ENCODE peak calls at places on chromosomes 11 and 22, in four cellular contexts. C, R, Q and E are unnamed samples.

GRCh38 chr22:19819911-19820879 is 34.5 kb downstream of the GNB1L start:
- DNase-seq in C (no peak), R (no peak), Q (no peak), E (peak; percentile 5)

GRCh38 chr22:31481129-31481528 is 8.5 kb downstream of the EIF4ENIF1 start:
- DNase-seq in C (no peak), R (no peak), Q (no peak), E (no peak)

GRCh38 chr22:48630444-48630777 is 1197.3 kb downstream of the BRD1 start:
- DNase-seq in C (no peak), R (no peak), Q (no peak), E (no peak)

GRCh38 chr11:65616575-65617001 is 1.0 kb downstream of the PCNX3 start:
- DNase-seq in C (no peak), R (no peak), Q (no peak), E (no peak)

GRCh38 chr11:29962243-29962642 is 54.6 kb downstream of the KCNA4 start:
- DNase-seq in C (no peak), R (peak; percentile 1), Q (no peak), E (no peak)

GRCh38 chr22:49783036-49783746 is 44.5 kb downstream of the BRD1 start:
- DNase-seq in C (no peak), R (no peak), Q (no peak), E (no peak)

GRCh38 chr11:120715239-120715638 is 203.7 kb downstream of the GRIK4 start:
- DNase-seq in C (no peak), R (no peak), Q (no peak), E (no peak)

GRCh38 chr11:29293825-29294224 is 723.0 kb downstream of the KCNA4 start:
- DNase-seq in C (no peak), R (peak; percentile 18), Q (no peak), E (no peak)

GRCh38 chr22:50175921-50176849 is 5.7 kb downstream of the PANX2 start:
- DNase-seq in C (no peak), R (no peak), Q (no peak), E (no peak)

GRCh38 chr22:39254789-39255298 is 10.1 kb upstream of the PDGFB start:
- DNase-seq in C (peak; percentile 81), R (no peak), Q (no peak), E (no peak)

GRCh38 chr22:29855611-29856181 is 17.6 kb upstream of the ASCC2 start:
- DNase-seq in C (peak; percentile 84), R (no peak), Q (no peak), E (peak; percentile 46)

GRCh38 chr11:134975866-134976265 is 563.8 kb upstream of the B3GAT1 start:
- DNase-seq in C (no peak), R (no peak), Q (no peak), E (no peak)

GRCh38 chr22:17281026-17281809 is 62.0 kb upstream of the ADA2 start:
- DNase-seq in C (no peak), R (no peak), Q (no peak), E (no peak)

GRCh38 chr11:22078063-22078462 is 114.8 kb upstream of the ANO5 start:
- DNase-seq in C (no peak), R (no peak), Q (no peak), E (no peak)

GRCh38 chr11:82092904-82093303 is 640.8 kb downstream of the FAM181B start:
- DNase-seq in C (no peak), R (no peak), Q (no peak), E (no peak)

GRCh38 chr11:36308577-36308976 is 12.5 kb downstream of the PRR5L start:
- DNase-seq in C (no peak), R (no peak), Q (no peak), E (peak; percentile 17)

GRCh38 chr11:74288161-74288560 is 23.3 kb downstream of the P4HA3 start:
- DNase-seq in C (peak; percentile 24), R (no peak), Q (no peak), E (no peak)

GRCh38 chr11:77110836-77111235 is 8.2 kb downstream of the OMP start:
- DNase-seq in C (no peak), R (no peak), Q (no peak), E (no peak)

GRCh38 chr11:662689-663274 is 25.7 kb downstream of the DRD4 start:
- DNase-seq in C (peak; percentile 71), R (peak; percentile 48), Q (peak; percentile 70), E (peak; percentile 82)

GRCh38 chr22:44316393-44317162 is 3.8 kb upstream of the SHISAL1 start:
- DNase-seq in C (no peak), R (no peak), Q (no peak), E (no peak)

GRCh38 chr22:43376765-43377485 is 33.8 kb upstream of the SCUBE1 start:
- DNase-seq in C (no peak), R (no peak), Q (no peak), E (no peak)

GRCh38 chr11:65204646-65205601 is 23.2 kb downstream of the CAPN1 start:
- DNase-seq in C (no peak), R (no peak), Q (no peak), E (peak; percentile 50)

DNA sequence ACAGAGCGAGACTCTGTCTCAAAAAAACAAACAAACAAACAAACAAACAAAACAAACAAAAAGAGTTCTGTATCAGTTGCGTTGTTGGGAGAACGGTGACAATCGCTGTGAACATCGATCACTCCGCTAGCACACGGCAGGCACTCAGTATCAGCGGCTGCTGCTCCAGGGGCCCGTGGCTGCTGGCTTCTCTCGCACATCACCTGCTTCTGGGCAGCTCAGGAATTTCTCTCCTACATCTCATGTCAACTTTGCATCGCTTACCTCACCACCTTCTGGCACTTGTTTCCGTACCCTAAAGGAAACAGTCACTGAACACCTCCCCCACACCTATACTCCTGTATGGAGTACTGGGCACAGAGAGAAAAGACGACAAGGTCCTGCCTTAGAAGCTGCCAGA is 70.3 kb upstream of the WNT7B start:
- DNase-seq in C (no peak), R (no peak), Q (no peak), E (peak; percentile 12)
- TF ChIP-seq POLR2A in C (no peak), R (no peak), Q (no peak), E (no peak)

DNA sequence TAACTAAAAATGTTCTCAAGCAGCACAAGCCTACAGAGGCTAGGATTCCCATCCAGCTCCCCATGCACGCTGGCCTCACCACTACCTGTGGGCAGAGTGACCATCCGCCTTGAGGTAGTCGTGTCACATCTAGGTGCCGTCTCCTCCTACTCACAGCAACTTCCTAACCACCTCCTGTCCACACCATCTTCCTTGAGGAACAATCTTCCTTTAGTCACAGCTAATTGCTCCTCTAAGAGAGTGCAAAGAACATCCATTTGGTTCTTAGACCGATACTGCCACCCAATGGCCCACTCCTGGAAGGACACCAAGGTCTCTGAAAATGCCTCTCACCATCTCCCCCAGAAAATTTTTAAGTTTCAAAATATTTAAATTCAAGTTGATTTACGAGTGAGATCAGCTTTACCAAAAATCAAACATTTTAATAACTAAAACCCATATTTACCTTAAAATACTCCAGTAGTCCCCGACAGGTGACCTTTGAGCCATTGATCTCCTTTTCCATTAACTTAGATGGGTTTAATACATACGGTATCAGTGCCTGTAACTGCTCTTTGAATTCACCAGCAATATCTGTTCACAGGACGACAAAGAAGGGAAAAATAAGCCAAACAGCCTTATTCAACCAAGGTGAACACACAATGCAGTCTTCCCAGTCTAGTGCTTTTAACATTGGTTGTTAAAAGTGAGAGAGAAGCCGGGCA is 21.7 kb upstream of the PLAAT3 start:
- DNase-seq in C (peak; percentile 57), R (peak; percentile 28), Q (peak; percentile 69), E (peak; percentile 76)
- H3K27ac ChIP-seq in C (no peak overlapping the region), R (no peak overlapping the region), Q (no peak overlapping the region), E (no peak overlapping the region)

GRCh38 chr22:37089451-37089850 is 20.1 kb downstream of the TMPRSS6 start:
- DNase-seq in C (peak; percentile 20), R (no peak), Q (no peak), E (no peak)
- H3K4me3 ChIP-seq in C (no peak overlapping the region), R (no peak overlapping the region), Q (no peak overlapping the region), E (no peak overlapping the region)

GRCh38 chr11:8685306-8685705 is 2.7 kb downstream of the RPL27A start:
- DNase-seq in C (no peak), R (no peak), Q (no peak), E (no peak)

GRCh38 chr11:8686325-8686724 is 3.7 kb downstream of the RPL27A start:
- DNase-seq in C (no peak), R (no peak), Q (no peak), E (no peak)

GRCh38 chr11:8685820-8686219 is 3.2 kb downstream of the RPL27A start:
- DNase-seq in C (no peak), R (no peak), Q (no peak), E (no peak)

GRCh38 chr11:8683115-8683807 is 669 bp downstream of the RPL27A start:
- DNase-seq in C (no peak), R (no peak), Q (no peak), E (no peak)

GRCh38 chr11:8684600-8685290 is 2.2 kb downstream of the RPL27A start:
- DNase-seq in C (no peak), R (no peak), Q (no peak), E (no peak)
- TF ChIP-seq POLR2A in C (no peak), R (no peak), Q (no peak), E (no peak)

GRCh38 chr11:94568200-94568599 is 1.0 kb downstream of the PIWIL4 start:
- DNase-seq in C (no peak), R (no peak), Q (no peak), E (no peak)
- H3K27ac ChIP-seq in C (no peak overlapping the region), R (no peak overlapping the region), Q (no peak overlapping the region), E (no peak overlapping the region)

GRCh38 chr11:118928108-118928869 is 2.6 kb upstream of the BCL9L start:
- DNase-seq in C (peak; percentile 97), R (peak; percentile 96), Q (peak; percentile 92), E (peak; percentile 96)

GRCh38 chr11:118929496-118930151 is 3.9 kb upstream of the BCL9L start:
- DNase-seq in C (peak; percentile 93), R (peak; percentile 89), Q (peak; percentile 90), E (peak; percentile 89)

GRCh38 chr11:118928870-118929495 is 3.3 kb upstream of the BCL9L start:
- DNase-seq in C (peak; percentile 78), R (no peak), Q (no peak), E (peak; percentile 53)

GRCh38 chr11:118930152-118930712 is 4.5 kb upstream of the BCL9L start:
- DNase-seq in C (peak; percentile 85), R (peak; percentile 97), Q (peak; percentile 89), E (peak; percentile 89)

DNA sequence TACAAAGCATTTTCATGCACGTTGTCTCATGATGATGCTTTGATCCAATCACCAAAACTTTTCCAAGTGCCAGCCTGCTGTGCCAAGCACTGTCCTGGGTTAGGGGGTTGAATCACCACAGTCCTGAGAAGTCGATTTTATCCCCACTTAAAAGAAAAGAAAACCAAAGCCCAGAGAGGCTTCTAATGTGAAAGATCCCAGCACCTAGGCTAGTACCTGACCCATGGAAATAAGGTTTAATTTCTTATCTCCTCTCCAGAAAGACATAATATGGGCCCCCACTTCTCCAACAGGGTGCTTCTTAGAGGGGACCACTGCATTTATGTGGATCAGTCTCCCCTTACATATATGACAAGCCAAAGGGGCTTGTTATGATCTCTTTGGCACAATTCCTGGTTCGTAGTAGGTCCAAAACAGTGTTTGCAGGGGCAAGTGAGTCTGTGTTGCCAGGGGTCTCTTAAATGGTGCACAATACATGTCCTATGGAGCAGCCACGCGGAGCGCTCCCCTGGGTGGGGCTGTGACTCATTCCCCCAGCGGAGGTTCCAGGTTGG is 1.9 kb upstream of the BCL9L start:
- DNase-seq in C (no peak), R (no peak), Q (no peak), E (no peak)
- H3K4me3 ChIP-seq in C (no peak overlapping the region), R (peak overlapping the region; percentile 73), Q (no peak overlapping the region), E (peak overlapping the region; percentile 81)

DNA sequence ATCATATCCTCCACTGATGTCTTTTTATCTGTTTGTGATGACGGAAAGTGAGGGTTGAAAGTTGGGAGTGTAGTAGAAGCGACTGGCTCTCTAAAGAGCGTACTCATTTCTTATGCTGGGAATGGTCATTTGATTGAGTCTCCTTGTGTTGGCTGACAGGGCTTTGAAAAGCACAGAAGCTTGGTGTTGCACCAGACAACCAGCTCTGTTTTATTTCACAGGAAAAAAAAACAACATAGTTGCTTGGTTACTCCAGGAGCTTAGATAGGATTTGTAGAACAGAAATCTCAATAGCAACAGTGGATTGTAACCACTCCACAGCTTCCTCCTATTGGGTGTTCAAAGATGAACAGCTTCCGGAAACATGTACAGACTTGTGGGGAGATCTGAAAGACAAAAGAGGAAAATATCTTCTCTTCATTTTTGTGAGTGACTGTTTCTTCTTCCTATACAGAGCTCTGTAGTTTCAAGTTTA is 2.7 kb downstream of the RBM14 start:
- DNase-seq in C (no peak), R (no peak), Q (no peak), E (no peak)
- TF ChIP-seq POLR2A in C (peak; percentile 27), R (no peak), Q (no peak), E (no peak)